ENCODE peak calls at places on chromosomes 16 and 17, in six cellular contexts. L is OCI-LY7, E is HCT116, G is Peyer's patch, H is left lung, U is A549. D is an unnamed sample.

GRCh38 chr17:76239538-76240274 is 587 bp downstream of the RNF157 start:
- DNase-seq in L (no peak), E (no peak), G (no peak), H (no peak), U (no peak), D (no peak)

GRCh38 chr17:83149761-83150251 is 70.4 kb downstream of the METRNL start:
- DNase-seq in L (no peak), E (no peak), G (no peak), H (no peak), U (no peak), D (no peak)

GRCh38 chr16:25643633-25644032 is 48.1 kb upstream of the HS3ST4 start:
- DNase-seq in L (no peak), E (no peak), G (no peak), H (no peak), U (no peak), D (no peak)

GRCh38 chr17:55259684-55260111 is 5.1 kb upstream of the HLF start:
- DNase-seq in L (peak), E (no peak), G (no peak), H (no peak), U (no peak), D (no peak)

GRCh38 chr17:6465206-6466003 is 21.1 kb downstream of the PIMREG start:
- DNase-seq in L (no peak), E (no peak), G (no peak), H (no peak), U (no peak), D (no peak)

GRCh38 chr17:48483471-48484131 is 47.2 kb downstream of the HOXB1 start:
- DNase-seq in L (peak), E (peak), G (peak), H (peak), U (no peak), D (no peak)

GRCh38 chr17:50583636-50584035 is 23.1 kb downstream of the CACNA1G start:
- DNase-seq in L (no peak), E (no peak), G (no peak), H (no peak), U (no peak), D (no peak)

GRCh38 chr16:75011634-75012307 is 12.9 kb downstream of the ZNRF1 start:
- DNase-seq in L (no peak), E (peak), G (no peak), H (no peak), U (peak), D (no peak)

GRCh38 chr16:3149630-3150345 is 15.0 kb downstream of the ZNF213 start:
- DNase-seq in L (peak), E (no peak), G (peak), H (peak), U (peak), D (peak)

GRCh38 chr16:52557236-52557635 is 10.3 kb upstream of the TOX3 start:
- DNase-seq in L (no peak), E (no peak), G (peak), H (no peak), U (peak), D (no peak)

GRCh38 chr16:65917466-65917865 is 449.0 kb upstream of the CDH5 start:
- DNase-seq in L (no peak), E (no peak), G (no peak), H (no peak), U (no peak), D (no peak)

GRCh38 chr16:48318630-48319029 is 66.6 kb downstream of the SIAH1 start:
- DNase-seq in L (peak), E (no peak), G (peak), H (no peak), U (no peak), D (peak)

GRCh38 chr17:61132524-61133025 is 267.1 kb upstream of the TBX2 start:
- DNase-seq in L (no peak), E (no peak), G (no peak), H (no peak), U (no peak), D (no peak)

GRCh38 chr16:4868573-4868972 is 21.3 kb downstream of the UBN1 start:
- DNase-seq in L (no peak), E (no peak), G (peak), H (no peak), U (no peak), D (no peak)

GRCh38 chr17:57257911-57258885 is 1.9 kb downstream of the MSI2 start:
- DNase-seq in L (peak), E (no peak), G (no peak), H (no peak), U (no peak), D (no peak)

GRCh38 chr16:30656974-30657865 is 1.0 kb upstream of the FBRS start:
- DNase-seq in L (no peak), E (no peak), G (no peak), H (no peak), U (no peak), D (no peak)

GRCh38 chr17:31859487-31860008 is 504 bp upstream of the COPRS start:
- DNase-seq in L (no peak), E (no peak), G (no peak), H (no peak), U (no peak), D (no peak)

GRCh38 chr17:7440113-7440822 is 956 bp downstream of the FGF11 start:
- DNase-seq in L (peak), E (no peak), G (peak), H (no peak), U (peak), D (peak)

GRCh38 chr17:41555105-41555887 is 16.6 kb downstream of the KRT9 start:
- DNase-seq in L (no peak), E (no peak), G (peak), H (no peak), U (no peak), D (no peak)

GRCh38 chr16:28882476-28883180 is 4.3 kb downstream of the ATP2A1 start:
- DNase-seq in L (no peak), E (no peak), G (no peak), H (no peak), U (no peak), D (no peak)

GRCh38 chr17:74971069-74971841 is 1.3 kb downstream of the HID1 start:
- DNase-seq in L (no peak), E (no peak), G (no peak), H (no peak), U (no peak), D (no peak)

GRCh38 chr17:76371656-76372628 is 12.5 kb upstream of the SPHK1 start:
- DNase-seq in L (no peak), E (no peak), G (no peak), H (no peak), U (peak), D (no peak)

GRCh38 chr17:14745541-14745940 is 444.7 kb downstream of the HS3ST3B1 start:
- DNase-seq in L (no peak), E (no peak), G (no peak), H (no peak), U (no peak), D (no peak)

GRCh38 chr16:66324785-66325184 is 41.7 kb upstream of the CDH5 start:
- DNase-seq in L (peak), E (peak), G (no peak), H (no peak), U (peak), D (no peak)

GRCh38 chr16:2524339-2524938 is 4.3 kb downstream of the AMDHD2 start:
- DNase-seq in L (no peak), E (no peak), G (peak), H (no peak), U (no peak), D (no peak)

GRCh38 chr17:633133-633532 is 81.5 kb downstream of the VPS53 start:
- DNase-seq in L (no peak), E (no peak), G (no peak), H (no peak), U (no peak), D (no peak)

GRCh38 chr16:14527411-14528044 is 102.5 kb downstream of the PARN start:
- DNase-seq in L (no peak), E (no peak), G (no peak), H (no peak), U (peak), D (no peak)

GRCh38 chr17:45284176-45285140 is 22.6 kb upstream of the SPATA32 start:
- DNase-seq in L (peak), E (no peak), G (peak), H (no peak), U (peak), D (peak)

GRCh38 chr17:50834786-50835562 is 412 bp upstream of the WFIKKN2 start:
- DNase-seq in L (no peak), E (no peak), G (no peak), H (no peak), U (no peak), D (no peak)

GRCh38 chr16:89545831-89546574 is 14.5 kb upstream of the RPL13 start:
- DNase-seq in L (no peak), E (no peak), G (peak), H (peak), U (no peak), D (no peak)

GRCh38 chr17:17877548-17878358 is 41.0 kb upstream of the SREBF1 start:
- DNase-seq in L (no peak), E (no peak), G (peak), H (peak), U (no peak), D (no peak)

GRCh38 chr17:77535892-77536291 is 395.1 kb downstream of the SEC14L1 start:
- DNase-seq in L (no peak), E (no peak), G (peak), H (no peak), U (no peak), D (no peak)

GRCh38 chr17:73340093-73340596 is 28.3 kb upstream of the CDC42EP4 start:
- DNase-seq in L (no peak), E (peak), G (peak), H (peak), U (peak), D (no peak)

GRCh38 chr17:64130559-64131001 is 636 bp upstream of the ERN1 start:
- DNase-seq in L (peak), E (no peak), G (peak), H (peak), U (no peak), D (peak)

GRCh38 chr16:58016841-58017446 is 8.6 kb upstream of the MMP15 start:
- DNase-seq in L (no peak), E (no peak), G (no peak), H (no peak), U (no peak), D (no peak)

GRCh38 chr16:74766729-74767128 is 7.9 kb downstream of the FA2H start:
- DNase-seq in L (no peak), E (no peak), G (peak), H (no peak), U (no peak), D (no peak)

GRCh38 chr17:67336859-67337258 is 29.5 kb downstream of the PSMD12 start:
- DNase-seq in L (no peak), E (no peak), G (no peak), H (no peak), U (no peak), D (no peak)

GRCh38 chr17:10631048-10631700 is 25.9 kb downstream of the MYH3 start:
- DNase-seq in L (no peak), E (no peak), G (peak), H (no peak), U (peak), D (no peak)

GRCh38 chr16:84180519-84181140 is 6.2 kb downstream of the TAF1C start:
- DNase-seq in L (no peak), E (no peak), G (no peak), H (no peak), U (no peak), D (no peak)

GRCh38 chr17:29078183-29079045 is 35.5 kb downstream of the PIPOX start:
- DNase-seq in L (no peak), E (peak), G (no peak), H (no peak), U (no peak), D (no peak)
- TF ChIP-seq CTCF in L (no peak), E (no peak), G (no peak), H (no peak), U (no peak), D (no peak)

GRCh38 chr16:81816351-81816750 is 37.3 kb downstream of the PLCG2 start:
- DNase-seq in L (no peak), E (no peak), G (no peak), H (no peak), U (no peak), D (no peak)
- H3K27ac ChIP-seq in L (peak), E (no peak), G (peak), H (no peak), U (no peak), D (no peak)

GRCh38 chr16:11949527-11949926 is 7.7 kb upstream of the NPIPB2 start:
- DNase-seq in L (peak), E (peak), G (peak), H (peak), U (peak), D (no peak)
- TF ChIP-seq CTCF in L (peak), E (peak), G (no peak), H (peak), U (peak), D (peak)

GRCh38 chr17:39755550-39756375 is 18.0 kb downstream of the GRB7 start:
- DNase-seq in L (peak), E (no peak), G (peak), H (no peak), U (no peak), D (peak)
- H3K27ac ChIP-seq in L (peak), E (no peak), G (peak), H (peak), U (peak), D (peak)

GRCh38 chr17:79777166-79777843 is 643 bp upstream of the CBX2 start:
- DNase-seq in L (peak), E (peak), G (no peak), H (peak), U (peak), D (no peak)
- TF ChIP-seq CTCF in L (peak), E (no peak), G (no peak), H (no peak), U (peak), D (no peak)

GRCh38 chr17:16108858-16109257 is 106.5 kb downstream of the NCOR1 start:
- DNase-seq in L (no peak), E (no peak), G (no peak), H (no peak), U (no peak), D (no peak)

GRCh38 chr17:16107165-16107770 is 107.6 kb downstream of the TTC19 start:
- DNase-seq in L (no peak), E (no peak), G (no peak), H (no peak), U (no peak), D (no peak)

GRCh38 chr17:16108386-16108785 is 106.9 kb downstream of the NCOR1 start:
- DNase-seq in L (no peak), E (no peak), G (no peak), H (no peak), U (no peak), D (no peak)

GRCh38 chr17:16104189-16104588 is 104.6 kb downstream of the TTC19 start:
- DNase-seq in L (no peak), E (no peak), G (no peak), H (no peak), U (no peak), D (no peak)

DNA sequence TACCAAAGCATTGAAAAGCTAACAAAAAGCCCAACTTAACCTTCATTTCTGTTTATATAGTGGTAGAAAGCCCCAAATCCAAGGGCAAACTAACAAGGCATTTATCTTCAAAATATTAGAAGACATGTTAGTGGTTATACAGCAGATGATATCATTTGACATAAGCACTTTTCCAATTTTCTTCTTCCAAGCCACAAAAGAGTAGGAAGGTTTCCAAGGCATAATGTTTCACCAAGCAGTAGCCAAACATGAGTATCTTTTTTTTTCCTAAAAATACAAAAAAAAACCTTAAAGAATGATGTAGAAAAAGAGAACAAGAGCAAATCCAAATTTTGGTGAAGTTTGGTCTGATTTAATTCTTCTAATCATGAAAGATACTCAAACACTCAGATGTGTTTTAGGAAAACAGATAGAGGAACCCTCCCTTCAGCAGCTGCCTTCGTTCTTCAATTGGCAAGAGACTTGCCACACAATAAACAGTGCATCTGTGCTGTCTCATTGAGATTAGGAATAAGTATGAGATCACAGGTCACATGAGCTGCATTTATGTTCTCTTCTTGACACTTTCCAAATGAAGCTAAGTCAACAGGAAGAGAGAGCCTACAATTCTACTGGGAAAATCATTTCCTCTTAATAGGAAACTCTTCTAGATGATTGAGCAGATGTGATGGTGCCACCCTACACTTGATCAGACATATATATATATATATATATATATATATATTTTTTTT is 106.7 kb downstream of the TTC19 start:
- DNase-seq in L (no peak), E (no peak), G (no peak), H (no peak), U (no peak), D (no peak)
- H3K27ac ChIP-seq in L (no peak), E (no peak), G (peak), H (peak), U (no peak), D (no peak)

GRCh38 chr16:49615606-49616005 is 240.3 kb downstream of the ZNF423 start:
- DNase-seq in L (no peak), E (no peak), G (no peak), H (no peak), U (no peak), D (no peak)
- TF ChIP-seq CTCF in L (no peak), E (no peak), G (no peak), H (no peak), U (no peak), D (no peak)

GRCh38 chr17:2400474-2400866 is 390 bp downstream of the MNT start:
- DNase-seq in L (peak), E (no peak), G (peak), H (peak), U (peak), D (peak)

GRCh38 chr17:2401426-2402221 is 764 bp upstream of the MNT start:
- DNase-seq in L (peak), E (peak), G (peak), H (peak), U (peak), D (peak)

GRCh38 chr17:2402517-2402916 is 1.7 kb upstream of the MNT start:
- DNase-seq in L (no peak), E (no peak), G (no peak), H (no peak), U (no peak), D (no peak)

GRCh38 chr17:2399572-2400473 is 1.0 kb downstream of the MNT start:
- DNase-seq in L (peak), E (peak), G (peak), H (peak), U (peak), D (peak)

DNA sequence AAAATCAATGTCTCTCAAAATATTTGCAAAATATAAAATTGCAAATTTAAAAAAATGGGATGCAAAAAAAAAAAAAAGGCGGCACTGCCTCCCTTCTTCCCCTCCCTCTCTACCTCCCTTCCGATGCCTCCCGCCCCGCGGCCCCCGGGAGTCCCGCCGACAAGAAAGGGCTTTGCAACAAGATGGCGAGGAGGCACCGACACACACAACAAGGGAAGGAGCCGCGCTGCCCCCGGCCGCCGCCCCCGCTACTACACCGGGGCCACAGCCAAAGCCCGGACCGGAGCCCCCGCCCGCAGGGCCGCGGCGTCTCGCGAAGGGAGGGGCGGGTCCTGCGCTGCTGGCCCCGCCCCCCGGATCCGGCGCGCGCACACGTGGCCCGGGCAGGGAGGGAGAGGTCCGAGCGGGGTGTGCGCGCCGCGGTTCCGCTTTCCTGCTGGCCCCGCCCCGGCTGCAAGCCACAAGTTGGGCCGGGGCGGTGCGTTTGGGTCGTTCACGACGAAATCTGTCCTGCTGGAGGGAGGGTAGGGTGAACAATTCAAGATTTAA is at the start of gene MNT:
- DNase-seq in L (peak), E (peak), G (peak), H (peak), U (peak), D (peak)
- H3K27ac ChIP-seq in L (peak), E (peak), G (peak), H (peak), U (peak), D (peak)